ENCODE peak calls at places on chromosomes 16 and 17, in ten cellular contexts. V is transverse colon, L is tibial nerve, Z is suprapubic skin, O is stomach, B is HepG2, M is SK-N-SH, Y is GM12878, W is esophagus muscularis mucosa, E is sigmoid colon. I is an unnamed sample.

GRCh38 chr16:52545157-52545543 is 1.8 kb downstream of the TOX3 start:
- DNase-seq in L (no peak), E (no peak), W (no peak), Y (no peak), Z (no peak), O (no peak), V (no peak), M (no peak), B (no peak), I (no peak)

GRCh38 chr16:46745594-46745993 is 2.5 kb downstream of the MYLK3 start:
- DNase-seq in Z (peak; percentile 3), M (no peak), O (no peak), V (no peak), Y (no peak), L (no peak), B (no peak), E (peak; percentile 32), W (no peak), I (no peak)

GRCh38 chr17:49583226-49583625 is 7.6 kb downstream of the NXPH3 start:
- DNase-seq in Z (no peak), Y (no peak), E (no peak), L (no peak), M (peak; percentile 10), W (no peak), B (no peak), O (no peak), V (no peak), I (no peak)

GRCh38 chr17:31579265-31579664 is 187.8 kb downstream of the RAB11FIP4 start:
- DNase-seq in M (peak; percentile 77), V (no peak), E (no peak), Z (no peak), L (no peak), W (no peak), Y (no peak), B (no peak), O (peak; percentile 40), I (no peak)

GRCh38 chr17:27106982-27107360 is 186.9 kb upstream of the WSB1 start:
- DNase-seq in M (no peak), O (no peak), V (no peak), E (no peak), Y (no peak), L (no peak), Z (no peak), B (no peak), W (no peak), I (no peak)

GRCh38 chr17:68587847-68588246 is 13.3 kb downstream of the FAM20A start:
- DNase-seq in Z (no peak), B (no peak), O (no peak), M (no peak), V (no peak), E (no peak), W (no peak), Y (no peak), L (no peak), I (no peak)

GRCh38 chr16:16861546-16861945 is 482.6 kb downstream of the NPIPA7 start:
- DNase-seq in W (no peak), O (peak; percentile 45), Z (no peak), M (peak; percentile 71), L (no peak), Y (peak; percentile 46), V (peak; percentile 49), E (no peak), B (peak; percentile 49), I (no peak)

GRCh38 chr17:76473541-76473985 is 6.2 kb downstream of the AANAT start:
- DNase-seq in V (no peak), L (no peak), Z (peak; percentile 54), B (no peak), O (no peak), E (no peak), M (peak; percentile 88), Y (no peak), W (no peak), I (no peak)

GRCh38 chr16:88617268-88618031 is 20.9 kb upstream of the IL17C start:
- DNase-seq in E (no peak), B (no peak), V (peak; percentile 53), W (no peak), O (no peak), M (no peak), Z (no peak), L (no peak), Y (no peak), I (no peak)

GRCh38 chr17:55295411-55296170 is 30.8 kb downstream of the HLF start:
- DNase-seq in Z (no peak), L (peak; percentile 41), W (no peak), Y (no peak), V (peak; percentile 66), O (peak; percentile 68), E (peak; percentile 82), M (peak; percentile 76), B (peak; percentile 77), I (no peak)
- TF ChIP-seq CTCF in Z (peak; percentile 88), L (peak; percentile 77), W (peak; percentile 87), Y (peak; percentile 85), V (peak; percentile 90), O (no peak), E (peak; percentile 77), M (peak; percentile 96), B (peak; percentile 83), I (peak; percentile 68)

GRCh38 chr16:28204622-28205021 is 7.1 kb downstream of the XPO6 start:
- DNase-seq in L (no peak), V (no peak), M (no peak), E (no peak), Y (no peak), B (no peak), W (no peak), O (no peak), Z (no peak), I (no peak)

GRCh38 chr16:28204211-28204610 is 7.6 kb downstream of the XPO6 start:
- DNase-seq in M (no peak), E (no peak), V (no peak), W (no peak), O (no peak), B (no peak), Y (no peak), L (no peak), Z (no peak), I (no peak)

GRCh38 chr16:28205117-28205899 is 6.5 kb downstream of the XPO6 start:
- DNase-seq in M (no peak), Z (no peak), V (no peak), O (no peak), B (no peak), E (no peak), Y (no peak), W (no peak), L (no peak), I (no peak)

GRCh38 chr16:28200661-28201060 is 11.1 kb downstream of the XPO6 start:
- DNase-seq in O (no peak), B (no peak), E (no peak), Y (no peak), V (no peak), L (no peak), W (no peak), M (no peak), Z (no peak), I (no peak)

DNA sequence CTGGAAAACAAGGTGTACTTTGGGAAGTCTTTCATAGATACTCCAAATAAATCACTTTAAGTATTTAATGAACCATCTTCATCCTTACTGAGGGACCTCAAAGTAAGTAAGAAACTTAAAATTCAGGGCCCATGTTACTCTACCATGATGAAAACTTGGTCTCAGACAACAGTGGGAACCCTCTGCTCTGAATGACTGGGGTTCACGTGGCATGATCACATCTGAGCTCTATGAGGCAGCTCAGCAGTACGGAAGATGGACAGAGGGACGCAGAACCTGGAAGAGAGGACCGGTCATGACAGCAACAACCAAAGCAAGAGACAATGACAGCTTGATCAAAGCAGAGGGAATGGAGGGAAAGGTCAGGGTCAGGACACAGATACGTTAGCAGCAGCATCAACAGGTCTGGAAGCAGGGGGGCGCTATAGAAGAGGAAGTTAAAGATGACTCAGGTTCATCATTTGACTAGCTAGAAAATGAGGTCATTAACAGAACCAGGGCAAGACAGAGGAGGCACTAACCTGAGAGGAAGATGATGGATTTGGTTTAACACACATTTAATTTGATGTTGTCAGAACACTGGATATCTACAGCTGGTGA is 9.5 kb downstream of the XPO6 start:
- DNase-seq in Z (no peak), M (no peak), V (no peak), E (no peak), Y (no peak), O (no peak), L (no peak), W (no peak), B (no peak), I (no peak)
- TF ChIP-seq EP300 in Z (no peak), M (no peak), V (no peak), E (no peak), Y (no peak), O (no peak), L (no peak), W (no peak), B (no peak), I (no peak)

GRCh38 chr17:38587193-38587592 is 18.6 kb downstream of the SRCIN1 start:
- DNase-seq in V (no peak), B (no peak), E (no peak), O (no peak), M (no peak), L (no peak), Z (no peak), Y (no peak), W (no peak), I (no peak)
- H3K27me3 ChIP-seq in V (peaks cover 51% of the 10 kb centered on the region), B (peaks cover 14% of the 10 kb centered on the region), E (peaks cover 12% of the 10 kb centered on the region), O (no peaks in the 10 kb centered on the region), M (no peaks in the 10 kb centered on the region), L (peaks cover 45% of the 10 kb centered on the region), Z (peaks cover 38% of the 10 kb centered on the region), Y (peaks cover 3% of the 10 kb centered on the region), W (peaks cover 4% of the 10 kb centered on the region), I (no peaks in the 10 kb centered on the region)

DNA sequence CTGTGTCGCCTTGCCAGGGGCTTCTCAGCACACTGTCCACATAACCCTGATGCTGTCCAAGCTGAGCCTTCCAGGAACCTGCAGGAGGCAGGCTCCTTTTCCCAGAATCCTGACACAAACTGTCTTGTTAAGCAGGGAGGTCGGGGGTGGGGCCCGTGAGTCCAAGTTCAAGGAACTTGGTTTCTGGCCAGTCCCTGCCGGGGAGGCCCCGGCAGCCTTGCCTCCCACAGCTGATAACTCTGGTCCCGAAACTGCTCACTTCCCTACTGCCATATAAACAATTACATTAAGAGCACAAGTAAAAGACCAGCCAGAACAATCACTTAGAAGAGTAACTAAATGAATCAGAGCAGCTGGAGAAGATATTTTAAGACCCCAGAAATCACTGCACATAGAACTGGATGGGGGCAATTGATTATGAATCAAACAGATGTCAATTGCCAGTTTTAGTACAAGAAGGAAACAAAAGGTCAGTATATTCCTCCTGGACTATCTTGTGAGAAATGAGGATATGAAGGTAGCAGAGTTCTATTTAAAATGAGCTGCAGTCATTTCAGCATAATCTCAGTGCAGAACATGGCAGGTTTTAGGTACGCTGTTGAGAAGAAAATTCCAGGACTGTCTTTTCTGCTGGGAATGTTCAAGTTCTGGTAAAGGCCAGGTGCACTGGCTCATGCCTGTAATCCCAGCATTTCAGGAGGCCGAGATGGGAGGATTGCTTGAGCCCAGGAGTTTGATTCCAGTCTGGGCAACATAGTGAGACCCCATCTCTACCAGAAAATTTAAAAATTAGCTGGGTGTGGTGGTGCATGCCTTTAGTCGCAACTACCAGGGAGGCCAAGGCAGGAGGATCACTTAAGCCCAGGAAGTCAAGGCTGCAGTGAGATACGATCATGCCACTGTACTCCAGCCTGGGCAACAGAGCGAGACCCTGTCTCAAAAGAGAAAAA is 169.8 kb downstream of the PITPNC1 start:
- DNase-seq in L (no peak), E (peak; percentile 78), O (peak; percentile 87), W (peak; percentile 93), Y (no peak), V (peak; percentile 79), M (no peak), B (no peak), Z (no peak), I (peak; percentile 45)
- TF ChIP-seq CTCF in L (no peak), E (no peak), O (no peak), W (no peak), Y (no peak), V (no peak), M (no peak), B (no peak), Z (no peak), I (no peak)

GRCh38 chr16:15451098-15451731 is 16.8 kb downstream of the BMERB1 start:
- DNase-seq in V (no peak), E (no peak), W (no peak), B (peak; percentile 49), Y (no peak), M (no peak), O (no peak), L (no peak), Z (no peak), I (no peak)
- TF ChIP-seq EP300 in V (no peak), E (no peak), W (no peak), B (no peak), Y (no peak), M (no peak), O (no peak), L (no peak), Z (no peak), I (no peak)

I was measured in upper lobe of left lung.